ENCODE peak calls at places on chromosomes 6 and 20, in four cellular contexts. One of them, this sample, is unnamed.

GRCh38 chr20:31608256-31608980 is 3.3 kb downstream of the ID1 start:
- DNase-seq in GM23248: peak
- DNase-seq in NCI-H446 treated with DMSO at 0.1 percent for 48 hours: peak
- DNase-seq in fibroblast of mammary gland: peak
- DNase-seq in this sample: peak

GRCh38 chr6:14177413-14178082 is 60.0 kb downstream of the CD83 start:
- DNase-seq in NCI-H446 treated with DMSO at 0.1 percent for 48 hours: no peak
- DNase-seq in fibroblast of mammary gland: peak
- DNase-seq in GM23248: peak
- DNase-seq in this sample: no peak

GRCh38 chr6:29762051-29762450 is 38.8 kb downstream of the HLA-F start:
- DNase-seq in fibroblast of mammary gland: no peak
- DNase-seq in GM23248: peak
- DNase-seq in NCI-H446 treated with DMSO at 0.1 percent for 48 hours: no peak
- DNase-seq in this sample: no peak

GRCh38 chr20:63751471-63752271 is 12.1 kb downstream of the SLC2A4RG start:
- DNase-seq in NCI-H446 treated with DMSO at 0.1 percent for 48 hours: no peak
- DNase-seq in fibroblast of mammary gland: no peak
- DNase-seq in GM23248: no peak
- DNase-seq in this sample: no peak

GRCh38 chr20:18783385-18783959 is 30.1 kb upstream of the SCP2D1 start:
- DNase-seq in NCI-H446 treated with DMSO at 0.1 percent for 48 hours: no peak
- DNase-seq in fibroblast of mammary gland: no peak
- DNase-seq in GM23248: no peak
- DNase-seq in this sample: no peak

GRCh38 chr6:45922728-45923351 is 92.8 kb downstream of the CLIC5 start:
- DNase-seq in GM23248: peak
- DNase-seq in NCI-H446 treated with DMSO at 0.1 percent for 48 hours: no peak
- DNase-seq in fibroblast of mammary gland: peak
- DNase-seq in this sample: peak

GRCh38 chr6:11848852-11849731 is 70.5 kb upstream of the ADTRP start:
- DNase-seq in NCI-H446 treated with DMSO at 0.1 percent for 48 hours: peak
- DNase-seq in fibroblast of mammary gland: peak
- DNase-seq in GM23248: peak
- DNase-seq in this sample: no peak

GRCh38 chr6:11744753-11745152 is 33.9 kb downstream of the ADTRP start:
- DNase-seq in NCI-H446 treated with DMSO at 0.1 percent for 48 hours: peak
- DNase-seq in fibroblast of mammary gland: peak
- DNase-seq in GM23248: peak
- DNase-seq in this sample: peak

GRCh38 chr6:27865952-27866369 is 46.2 kb downstream of the OR2B2 start:
- DNase-seq in GM23248: peak
- DNase-seq in NCI-H446 treated with DMSO at 0.1 percent for 48 hours: no peak
- DNase-seq in fibroblast of mammary gland: no peak
- DNase-seq in this sample: no peak

GRCh38 chr6:36911946-36912555 is 26.3 kb downstream of the C6orf89 start:
- DNase-seq in GM23248: no peak
- DNase-seq in fibroblast of mammary gland: no peak
- DNase-seq in NCI-H446 treated with DMSO at 0.1 percent for 48 hours: no peak
- DNase-seq in this sample: no peak

GRCh38 chr6:118725944-118726343 is 74.6 kb upstream of the CEP85L start:
- DNase-seq in GM23248: no peak
- DNase-seq in NCI-H446 treated with DMSO at 0.1 percent for 48 hours: no peak
- DNase-seq in fibroblast of mammary gland: no peak
- DNase-seq in this sample: peak

GRCh38 chr6:108578595-108579038 is 17.9 kb downstream of the FOXO3 start:
- DNase-seq in GM23248: peak
- DNase-seq in NCI-H446 treated with DMSO at 0.1 percent for 48 hours: no peak
- DNase-seq in fibroblast of mammary gland: peak
- DNase-seq in this sample: peak

GRCh38 chr6:158808442-158808833 is 10.7 kb downstream of the EZR start:
- DNase-seq in GM23248: no peak
- DNase-seq in fibroblast of mammary gland: no peak
- DNase-seq in NCI-H446 treated with DMSO at 0.1 percent for 48 hours: no peak
- DNase-seq in this sample: no peak

GRCh38 chr6:34486106-34486740 is 20.3 kb downstream of the PACSIN1 start:
- DNase-seq in NCI-H446 treated with DMSO at 0.1 percent for 48 hours: no peak
- DNase-seq in GM23248: no peak
- DNase-seq in fibroblast of mammary gland: no peak
- DNase-seq in this sample: no peak

GRCh38 chr6:33710296-33711121 is 991 bp downstream of the UQCC2 start:
- DNase-seq in NCI-H446 treated with DMSO at 0.1 percent for 48 hours: no peak
- DNase-seq in GM23248: peak
- DNase-seq in fibroblast of mammary gland: no peak
- DNase-seq in this sample: no peak

GRCh38 chr6:40319124-40319523 is 268.0 kb downstream of the LRFN2 start:
- DNase-seq in GM23248: no peak
- DNase-seq in NCI-H446 treated with DMSO at 0.1 percent for 48 hours: no peak
- DNase-seq in fibroblast of mammary gland: no peak
- DNase-seq in this sample: no peak

GRCh38 chr6:150363733-150364132 is 5.1 kb upstream of the IYD start:
- DNase-seq in NCI-H446 treated with DMSO at 0.1 percent for 48 hours: no peak
- DNase-seq in fibroblast of mammary gland: no peak
- DNase-seq in GM23248: no peak
- DNase-seq in this sample: no peak

GRCh38 chr20:16437387-16437990 is 135.8 kb downstream of the KIF16B start:
- DNase-seq in GM23248: no peak
- DNase-seq in NCI-H446 treated with DMSO at 0.1 percent for 48 hours: no peak
- DNase-seq in fibroblast of mammary gland: no peak
- DNase-seq in this sample: no peak

GRCh38 chr20:4299773-4300172 is 284.4 kb upstream of the RNF24 start:
- DNase-seq in NCI-H446 treated with DMSO at 0.1 percent for 48 hours: no peak
- DNase-seq in GM23248: peak
- DNase-seq in fibroblast of mammary gland: peak
- DNase-seq in this sample: no peak

GRCh38 chr6:28940294-28940858 is 16.6 kb upstream of the TRIM27 start:
- DNase-seq in fibroblast of mammary gland: peak
- DNase-seq in NCI-H446 treated with DMSO at 0.1 percent for 48 hours: peak
- DNase-seq in GM23248: no peak
- DNase-seq in this sample: peak

GRCh38 chr6:123062645-123063044 is 66.6 kb downstream of the CLVS2 start:
- DNase-seq in fibroblast of mammary gland: no peak
- DNase-seq in NCI-H446 treated with DMSO at 0.1 percent for 48 hours: peak
- DNase-seq in GM23248: no peak
- DNase-seq in this sample: no peak

GRCh38 chr6:53530780-53531386 is 14.0 kb downstream of the GCLC start:
- DNase-seq in NCI-H446 treated with DMSO at 0.1 percent for 48 hours: no peak
- DNase-seq in GM23248: no peak
- DNase-seq in fibroblast of mammary gland: no peak
- DNase-seq in this sample: no peak

GRCh38 chr6:43838276-43839036 is 68.4 kb downstream of the VEGFA start:
- DNase-seq in NCI-H446 treated with DMSO at 0.1 percent for 48 hours: no peak
- DNase-seq in GM23248: peak
- DNase-seq in fibroblast of mammary gland: peak
- DNase-seq in this sample: peak

GRCh38 chr20:49914310-49915117 is 815 bp downstream of the SPATA2 start:
- DNase-seq in GM23248: peak
- DNase-seq in NCI-H446 treated with DMSO at 0.1 percent for 48 hours: no peak
- DNase-seq in fibroblast of mammary gland: no peak
- DNase-seq in this sample: no peak

GRCh38 chr6:33905081-33905609 is 101.3 kb upstream of the MLN start:
- DNase-seq in NCI-H446 treated with DMSO at 0.1 percent for 48 hours: no peak
- DNase-seq in GM23248: no peak
- DNase-seq in fibroblast of mammary gland: no peak
- DNase-seq in this sample: no peak

GRCh38 chr20:61291166-61291829 is 39.2 kb downstream of the CDH4 start:
- DNase-seq in NCI-H446 treated with DMSO at 0.1 percent for 48 hours: no peak
- DNase-seq in fibroblast of mammary gland: no peak
- DNase-seq in GM23248: no peak
- DNase-seq in this sample: no peak

GRCh38 chr20:52708137-52708536 is 264.0 kb upstream of the TSHZ2 start:
- DNase-seq in GM23248: no peak
- DNase-seq in fibroblast of mammary gland: no peak
- DNase-seq in NCI-H446 treated with DMSO at 0.1 percent for 48 hours: no peak
- DNase-seq in this sample: no peak

GRCh38 chr6:41497994-41498393 is 48.2 kb upstream of the FOXP4 start:
- DNase-seq in fibroblast of mammary gland: peak
- DNase-seq in NCI-H446 treated with DMSO at 0.1 percent for 48 hours: no peak
- DNase-seq in GM23248: peak
- DNase-seq in this sample: no peak

GRCh38 chr6:157877149-157877548 is 54.1 kb downstream of the SNX9 start:
- DNase-seq in NCI-H446 treated with DMSO at 0.1 percent for 48 hours: no peak
- DNase-seq in GM23248: no peak
- DNase-seq in fibroblast of mammary gland: no peak
- DNase-seq in this sample: no peak

GRCh38 chr20:41717464-41717863 is 99.3 kb upstream of the CHD6 start:
- DNase-seq in GM23248: peak
- DNase-seq in fibroblast of mammary gland: peak
- DNase-seq in NCI-H446 treated with DMSO at 0.1 percent for 48 hours: peak
- DNase-seq in this sample: peak

GRCh38 chr6:92538296-92538695 is 881.1 kb downstream of the EPHA7 start:
- DNase-seq in GM23248: no peak
- DNase-seq in NCI-H446 treated with DMSO at 0.1 percent for 48 hours: no peak
- DNase-seq in fibroblast of mammary gland: no peak
- DNase-seq in this sample: no peak

GRCh38 chr20:38217791-38218565 is 42.6 kb downstream of the KIAA1755 start:
- DNase-seq in fibroblast of mammary gland: peak
- DNase-seq in GM23248: peak
- DNase-seq in NCI-H446 treated with DMSO at 0.1 percent for 48 hours: no peak
- DNase-seq in this sample: peak

GRCh38 chr6:106525111-106525884 is 104.0 kb downstream of the RTN4IP1 start:
- DNase-seq in NCI-H446 treated with DMSO at 0.1 percent for 48 hours: no peak
- DNase-seq in GM23248: no peak
- DNase-seq in fibroblast of mammary gland: no peak
- DNase-seq in this sample: no peak

GRCh38 chr6:24763578-24763977 is 11.2 kb upstream of the GMNN start:
- DNase-seq in fibroblast of mammary gland: no peak
- DNase-seq in GM23248: no peak
- DNase-seq in NCI-H446 treated with DMSO at 0.1 percent for 48 hours: no peak
- DNase-seq in this sample: no peak

GRCh38 chr6:46062312-46062711 is 46.7 kb upstream of the CLIC5 start:
- DNase-seq in GM23248: no peak
- DNase-seq in NCI-H446 treated with DMSO at 0.1 percent for 48 hours: no peak
- DNase-seq in fibroblast of mammary gland: no peak
- DNase-seq in this sample: no peak

GRCh38 chr20:63843222-63843621 is 12.2 kb upstream of the ZBTB46 start:
- DNase-seq in GM23248: no peak
- DNase-seq in NCI-H446 treated with DMSO at 0.1 percent for 48 hours: no peak
- DNase-seq in fibroblast of mammary gland: no peak
- DNase-seq in this sample: no peak

This sample was measured in adrenal gland.